ENCODE peak calls at places on chromosomes 4 and X, in seven cellular contexts. B is activated CD8-positive, alpha-beta T cell treated with anti-CD3 and anti-CD28 coated beads, Interleukin-2, amount 10 ng/mL, durations not matched to agents 7 days and 5 days; L is GM12892; Z is cardiac fibroblast; X is NCI-H1105; Y is Right ventricle myocardium inferior; K is NCI-H460. F is an unnamed sample.

GRCh38 chr4:106316773-106317409 is 541 bp downstream of the AIMP1 start:
- DNase-seq in B (no peak), L (no peak), Z (peak), X (no peak), Y (no peak), K (no peak), F (no peak)

GRCh38 chrX:43707812-43708548 is 51.9 kb downstream of the MAOA start:
- DNase-seq in B (no peak), L (no peak), Z (peak), X (no peak), Y (no peak), K (no peak), F (no peak)

GRCh38 chr4:31422006-31422405 is 701.8 kb downstream of the PCDH7 start:
- DNase-seq in B (no peak), L (no peak), Z (no peak), X (no peak), Y (no peak), K (no peak), F (no peak)

GRCh38 chr4:183399616-183400015 is 44.8 kb upstream of the CDKN2AIP start:
- DNase-seq in B (no peak), L (no peak), Z (no peak), X (no peak), Y (no peak), K (no peak), F (no peak)

GRCh38 chr4:145899886-145900466 is 38.6 kb downstream of the ZNF827 start:
- DNase-seq in B (no peak), L (no peak), Z (no peak), X (no peak), Y (no peak), K (no peak), F (no peak)

GRCh38 chrX:46551494-46552128 is 6.4 kb upstream of the ZNF674 start:
- DNase-seq in B (no peak), L (no peak), Z (peak), X (no peak), Y (no peak), K (no peak), F (no peak)

GRCh38 chr4:3820016-3820805 is 54.0 kb downstream of the ADRA2C start:
- DNase-seq in B (no peak), L (no peak), Z (no peak), X (no peak), Y (peak), K (no peak), F (no peak)

GRCh38 chrX:97074400-97074799 is 190.7 kb downstream of the RPA4 start:
- DNase-seq in B (no peak), L (no peak), Z (no peak), X (no peak), Y (no peak), K (no peak), F (no peak)

GRCh38 chrX:100368167-100368566 is 41.9 kb downstream of the PCDH19 start:
- DNase-seq in B (no peak), L (no peak), Z (peak), X (no peak), Y (no peak), K (peak), F (no peak)

GRCh38 chrX:115017455-115017854 is at the start of gene IL13RA2:
- DNase-seq in B (no peak), L (no peak), Z (peak), X (no peak), Y (no peak), K (peak), F (no peak)

GRCh38 chrX:134572816-134573682 is 85.2 kb downstream of the PLAC1 start:
- DNase-seq in B (no peak), L (no peak), Z (no peak), X (no peak), Y (no peak), K (no peak), F (no peak)

GRCh38 chr4:7831330-7831729 is 108.3 kb downstream of the AFAP1 start:
- DNase-seq in B (no peak), L (peak), Z (peak), X (no peak), Y (no peak), K (no peak), F (no peak)

GRCh38 chr4:168484626-168485025 is 4.3 kb upstream of the DDX60L start:
- DNase-seq in B (no peak), L (no peak), Z (peak), X (no peak), Y (no peak), K (no peak), F (no peak)

GRCh38 chrX:12197030-12197429 is 58.8 kb downstream of the FRMPD4 start:
- DNase-seq in B (no peak), L (no peak), Z (no peak), X (no peak), Y (no peak), K (no peak), F (no peak)

GRCh38 chr4:47510506-47511143 is 25.6 kb downstream of the ATP10D start:
- DNase-seq in B (no peak), L (no peak), Z (peak), X (no peak), Y (no peak), K (no peak), F (no peak)

GRCh38 chr4:152074573-152074972 is 313.8 kb upstream of the GATB start:
- DNase-seq in B (no peak), L (no peak), Z (no peak), X (no peak), Y (no peak), K (no peak), F (no peak)

GRCh38 chr4:176791591-176792347 is 953 bp downstream of the VEGFC start:
- DNase-seq in B (no peak), L (no peak), Z (peak), X (peak), Y (peak), K (no peak), F (no peak)

GRCh38 chrX:67524428-67524827 is 19.4 kb upstream of the AR start:
- DNase-seq in B (no peak), L (no peak), Z (no peak), X (no peak), Y (no peak), K (no peak), F (no peak)

GRCh38 chrX:84729809-84730208 is 227.6 kb upstream of the HDX start:
- DNase-seq in B (peak), L (peak), Z (peak), X (peak), Y (no peak), K (peak), F (peak)

GRCh38 chr4:9898596-9899345 is 117.3 kb downstream of the DRD5 start:
- DNase-seq in B (peak), L (no peak), Z (peak), X (no peak), Y (no peak), K (peak), F (no peak)

GRCh38 chr4:15963001-15963451 is at the start of gene FGFBP2:
- DNase-seq in B (peak), L (peak), Z (peak), X (no peak), Y (peak), K (peak), F (no peak)

GRCh38 chrX:151870603-151871002 is 42.1 kb upstream of the MAGEA4 start:
- DNase-seq in B (no peak), L (no peak), Z (peak), X (no peak), Y (no peak), K (peak), F (no peak)

GRCh38 chrX:9829308-9830267 is 43.4 kb downstream of the SHROOM2 start:
- DNase-seq in B (peak), L (peak), Z (peak), X (no peak), Y (no peak), K (no peak), F (peak)

GRCh38 chr4:110196871-110197420 is 1.5 kb downstream of the ELOVL6 start:
- DNase-seq in B (peak), L (peak), Z (peak), X (peak), Y (peak), K (no peak), F (no peak)

GRCh38 chr4:164997324-164997723 is 19.9 kb upstream of the TRIM61 start:
- DNase-seq in B (no peak), L (no peak), Z (peak), X (no peak), Y (no peak), K (peak), F (no peak)

GRCh38 chr4:108072300-108072699 is 82.6 kb downstream of the HADH start:
- DNase-seq in B (peak), L (no peak), Z (no peak), X (peak), Y (no peak), K (no peak), F (no peak)